ENCODE peak calls at places on chromosomes 4 and X, in nine cellular contexts. One of them, this sample, is unnamed.
A peak's percentile ranks its signal among the peaks of the same experiment; 100 is the strongest.

GRCh38 chr4:143555676-143556075 is 42.2 kb downstream of the SMARCA5 start:
- DNase-seq in heart left ventricle: no peak
- DNase-seq in body of pancreas: no peak
- DNase-seq in IMR-90: peak; percentile 5
- DNase-seq in uterus: no peak
- DNase-seq in breast epithelium: no peak
- DNase-seq in gastrocnemius medialis: no peak
- DNase-seq in foreskin keratinocyte: peak; percentile 37
- DNase-seq in Peyer's patch: no peak
- DNase-seq in this sample: no peak

GRCh38 chr4:183289688-183290087 is 30.4 kb downstream of the CLDN22 start:
- DNase-seq in body of pancreas: no peak
- DNase-seq in gastrocnemius medialis: no peak
- DNase-seq in breast epithelium: no peak
- DNase-seq in heart left ventricle: no peak
- DNase-seq in foreskin keratinocyte: no peak
- DNase-seq in IMR-90: no peak
- DNase-seq in uterus: no peak
- DNase-seq in Peyer's patch: no peak
- DNase-seq in this sample: no peak

GRCh38 chr4:16139066-16139945 is 55.5 kb upstream of the PROM1 start:
- DNase-seq in foreskin keratinocyte: no peak
- DNase-seq in body of pancreas: no peak
- DNase-seq in heart left ventricle: no peak
- DNase-seq in IMR-90: no peak
- DNase-seq in gastrocnemius medialis: no peak
- DNase-seq in breast epithelium: no peak
- DNase-seq in Peyer's patch: peak; percentile 82
- DNase-seq in uterus: no peak
- DNase-seq in this sample: no peak

GRCh38 chr4:159607824-159608223 is 504.9 kb downstream of the RAPGEF2 start:
- DNase-seq in body of pancreas: no peak
- DNase-seq in breast epithelium: no peak
- DNase-seq in Peyer's patch: no peak
- DNase-seq in foreskin keratinocyte: peak; percentile 5
- DNase-seq in heart left ventricle: no peak
- DNase-seq in IMR-90: no peak
- DNase-seq in uterus: no peak
- DNase-seq in gastrocnemius medialis: no peak
- DNase-seq in this sample: no peak

GRCh38 chr4:147842573-147842972 is 110.7 kb downstream of the ARHGAP10 start:
- DNase-seq in uterus: no peak
- DNase-seq in heart left ventricle: peak; percentile 64
- DNase-seq in gastrocnemius medialis: no peak
- DNase-seq in body of pancreas: no peak
- DNase-seq in breast epithelium: no peak
- DNase-seq in foreskin keratinocyte: no peak
- DNase-seq in Peyer's patch: no peak
- DNase-seq in IMR-90: peak; percentile 79
- DNase-seq in this sample: no peak

GRCh38 chr4:51907001-51907669 is 64.2 kb downstream of the DCUN1D4 start:
- DNase-seq in heart left ventricle: no peak
- DNase-seq in breast epithelium: no peak
- DNase-seq in foreskin keratinocyte: no peak
- DNase-seq in gastrocnemius medialis: no peak
- DNase-seq in IMR-90: no peak
- DNase-seq in Peyer's patch: no peak
- DNase-seq in body of pancreas: no peak
- DNase-seq in uterus: no peak
- DNase-seq in this sample: no peak

GRCh38 chr4:162959056-162959455 is 207.6 kb downstream of the NAF1 start:
- DNase-seq in IMR-90: no peak
- DNase-seq in gastrocnemius medialis: no peak
- DNase-seq in foreskin keratinocyte: no peak
- DNase-seq in body of pancreas: no peak
- DNase-seq in breast epithelium: no peak
- DNase-seq in uterus: no peak
- DNase-seq in heart left ventricle: no peak
- DNase-seq in Peyer's patch: no peak
- DNase-seq in this sample: no peak

GRCh38 chr4:52983563-52984303 is 121.6 kb downstream of the RASL11B start:
- DNase-seq in body of pancreas: no peak
- DNase-seq in uterus: no peak
- DNase-seq in heart left ventricle: no peak
- DNase-seq in Peyer's patch: no peak
- DNase-seq in gastrocnemius medialis: no peak
- DNase-seq in breast epithelium: no peak
- DNase-seq in foreskin keratinocyte: no peak
- DNase-seq in IMR-90: peak; percentile 68
- DNase-seq in this sample: no peak

GRCh38 chr4:123853651-123854050 is 457.1 kb downstream of the SPRY1 start:
- DNase-seq in Peyer's patch: no peak
- DNase-seq in gastrocnemius medialis: no peak
- DNase-seq in uterus: no peak
- DNase-seq in foreskin keratinocyte: no peak
- DNase-seq in heart left ventricle: no peak
- DNase-seq in breast epithelium: no peak
- DNase-seq in body of pancreas: no peak
- DNase-seq in IMR-90: no peak
- DNase-seq in this sample: no peak

GRCh38 chr4:123858465-123858864 is 461.9 kb downstream of the SPRY1 start:
- DNase-seq in foreskin keratinocyte: no peak
- DNase-seq in uterus: no peak
- DNase-seq in heart left ventricle: no peak
- DNase-seq in Peyer's patch: no peak
- DNase-seq in body of pancreas: no peak
- DNase-seq in IMR-90: no peak
- DNase-seq in gastrocnemius medialis: no peak
- DNase-seq in breast epithelium: no peak
- DNase-seq in this sample: no peak

GRCh38 chr4:123851521-123851920 is 454.9 kb downstream of the SPRY1 start:
- DNase-seq in uterus: no peak
- DNase-seq in Peyer's patch: no peak
- DNase-seq in heart left ventricle: no peak
- DNase-seq in breast epithelium: no peak
- DNase-seq in gastrocnemius medialis: no peak
- DNase-seq in body of pancreas: no peak
- DNase-seq in foreskin keratinocyte: no peak
- DNase-seq in IMR-90: no peak
- DNase-seq in this sample: no peak

GRCh38 chr4:123862812-123863211 is 466.2 kb downstream of the SPRY1 start:
- DNase-seq in uterus: no peak
- DNase-seq in Peyer's patch: no peak
- DNase-seq in breast epithelium: no peak
- DNase-seq in body of pancreas: no peak
- DNase-seq in gastrocnemius medialis: no peak
- DNase-seq in IMR-90: no peak
- DNase-seq in heart left ventricle: no peak
- DNase-seq in foreskin keratinocyte: peak; percentile 42
- DNase-seq in this sample: no peak

GRCh38 chr4:123856689-123857545 is 460.3 kb downstream of the SPRY1 start:
- DNase-seq in IMR-90: peak; percentile 62
- DNase-seq in body of pancreas: no peak
- DNase-seq in gastrocnemius medialis: peak; percentile 12
- DNase-seq in foreskin keratinocyte: no peak
- DNase-seq in uterus: peak; percentile 60
- DNase-seq in Peyer's patch: no peak
- DNase-seq in breast epithelium: no peak
- DNase-seq in heart left ventricle: peak; percentile 72
- DNase-seq in this sample: no peak
- TF ChIP-seq CTCF in IMR-90: no peak
- TF ChIP-seq CTCF in body of pancreas: no peak
- TF ChIP-seq CTCF in gastrocnemius medialis: no peak
- TF ChIP-seq CTCF in foreskin keratinocyte: no peak
- TF ChIP-seq CTCF in uterus: no peak
- TF ChIP-seq CTCF in Peyer's patch: peak; percentile 40
- TF ChIP-seq CTCF in breast epithelium: no peak
- TF ChIP-seq CTCF in heart left ventricle: peak; percentile 22
- TF ChIP-seq CTCF in this sample: no peak

GRCh38 chrX:133410555-133410954 is 4.7 kb downstream of the GPC4 start:
- DNase-seq in breast epithelium: no peak
- DNase-seq in gastrocnemius medialis: no peak
- DNase-seq in IMR-90: no peak
- DNase-seq in uterus: no peak
- DNase-seq in heart left ventricle: no peak
- DNase-seq in foreskin keratinocyte: no peak
- DNase-seq in Peyer's patch: no peak
- DNase-seq in body of pancreas: no peak
- DNase-seq in this sample: no peak

GRCh38 chrX:133414399-133415275 is 652 bp downstream of the GPC4 start:
- DNase-seq in gastrocnemius medialis: no peak
- DNase-seq in breast epithelium: no peak
- DNase-seq in uterus: peak; percentile 21
- DNase-seq in IMR-90: no peak
- DNase-seq in foreskin keratinocyte: peak; percentile 16
- DNase-seq in body of pancreas: peak; percentile 19
- DNase-seq in Peyer's patch: peak; percentile 51
- DNase-seq in heart left ventricle: no peak
- DNase-seq in this sample: no peak

GRCh38 chrX:133413218-133413925 is 1.9 kb downstream of the GPC4 start:
- DNase-seq in body of pancreas: peak; percentile 26
- DNase-seq in uterus: peak; percentile 30
- DNase-seq in gastrocnemius medialis: no peak
- DNase-seq in heart left ventricle: no peak
- DNase-seq in Peyer's patch: no peak
- DNase-seq in foreskin keratinocyte: no peak
- DNase-seq in breast epithelium: no peak
- DNase-seq in IMR-90: no peak
- DNase-seq in this sample: no peak

GRCh38 chrX:133412246-133412645 is 3.0 kb downstream of the GPC4 start:
- DNase-seq in heart left ventricle: no peak
- DNase-seq in gastrocnemius medialis: no peak
- DNase-seq in Peyer's patch: no peak
- DNase-seq in foreskin keratinocyte: no peak
- DNase-seq in IMR-90: peak; percentile 13
- DNase-seq in breast epithelium: no peak
- DNase-seq in uterus: no peak
- DNase-seq in body of pancreas: no peak
- DNase-seq in this sample: no peak

DNA sequence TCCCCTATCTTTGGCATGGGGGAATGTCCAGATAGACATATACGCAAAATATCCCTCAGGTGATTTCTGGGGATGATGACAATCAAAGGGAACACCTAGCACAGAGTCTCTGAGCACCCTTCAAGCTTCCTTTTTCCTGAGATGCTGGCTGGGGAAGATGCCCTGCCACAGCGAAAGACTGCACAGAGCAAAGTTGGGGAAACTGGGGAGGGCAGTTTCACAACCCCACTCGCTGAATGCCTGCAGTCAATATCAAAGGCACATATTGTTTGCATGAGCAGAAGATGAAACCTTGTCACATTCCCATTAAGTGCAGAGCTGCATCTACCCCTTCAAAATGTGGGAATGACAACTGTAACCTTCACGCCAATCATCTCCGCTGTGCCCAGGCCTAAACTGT is 2.6 kb downstream of the GPC4 start:
- DNase-seq in uterus: no peak
- DNase-seq in body of pancreas: no peak
- DNase-seq in foreskin keratinocyte: no peak
- DNase-seq in heart left ventricle: no peak
- DNase-seq in breast epithelium: no peak
- DNase-seq in IMR-90: no peak
- DNase-seq in Peyer's patch: no peak
- DNase-seq in gastrocnemius medialis: no peak
- DNase-seq in this sample: no peak
- H3K27ac ChIP-seq in uterus: no peak overlapping the region
- H3K27ac ChIP-seq in body of pancreas: no peak overlapping the region
- H3K27ac ChIP-seq in foreskin keratinocyte: no peak overlapping the region
- H3K27ac ChIP-seq in heart left ventricle: no peak overlapping the region
- H3K27ac ChIP-seq in breast epithelium: no peak overlapping the region
- H3K27ac ChIP-seq in IMR-90: no peak overlapping the region
- H3K27ac ChIP-seq in Peyer's patch: no peak overlapping the region
- H3K27ac ChIP-seq in gastrocnemius medialis: no peak overlapping the region
- H3K27ac ChIP-seq in this sample: no peak overlapping the region

GRCh38 chr4:3660928-3661515 is 105.2 kb upstream of the ADRA2C start:
- DNase-seq in gastrocnemius medialis: no peak
- DNase-seq in breast epithelium: no peak
- DNase-seq in Peyer's patch: no peak
- DNase-seq in IMR-90: no peak
- DNase-seq in foreskin keratinocyte: no peak
- DNase-seq in heart left ventricle: no peak
- DNase-seq in body of pancreas: no peak
- DNase-seq in uterus: no peak
- DNase-seq in this sample: no peak
- H3K27me3 ChIP-seq in gastrocnemius medialis: peaks cover 49% of the 10 kb centered on the region
- H3K27me3 ChIP-seq in breast epithelium: peaks cover 44% of the 10 kb centered on the region
- H3K27me3 ChIP-seq in Peyer's patch: no peaks in the 10 kb centered on the region
- H3K27me3 ChIP-seq in IMR-90: peaks cover 59% of the 10 kb centered on the region
- H3K27me3 ChIP-seq in foreskin keratinocyte: peaks cover 21% of the 10 kb centered on the region
- H3K27me3 ChIP-seq in heart left ventricle: peaks cover 53% of the 10 kb centered on the region
- H3K27me3 ChIP-seq in body of pancreas: no peaks in the 10 kb centered on the region
- H3K27me3 ChIP-seq in uterus: no peaks in the 10 kb centered on the region
- H3K27me3 ChIP-seq in this sample: peaks cover 13% of the 10 kb centered on the region

GRCh38 chr4:156686120-156686519 is 285.5 kb downstream of the PDGFC start:
- DNase-seq in IMR-90: peak; percentile 93
- DNase-seq in uterus: no peak
- DNase-seq in foreskin keratinocyte: peak; percentile 87
- DNase-seq in breast epithelium: no peak
- DNase-seq in Peyer's patch: no peak
- DNase-seq in gastrocnemius medialis: no peak
- DNase-seq in heart left ventricle: no peak
- DNase-seq in body of pancreas: no peak
- DNase-seq in this sample: no peak
- TF ChIP-seq CTCF in IMR-90: no peak
- TF ChIP-seq CTCF in uterus: no peak
- TF ChIP-seq CTCF in foreskin keratinocyte: no peak
- TF ChIP-seq CTCF in breast epithelium: no peak
- TF ChIP-seq CTCF in Peyer's patch: no peak
- TF ChIP-seq CTCF in gastrocnemius medialis: no peak
- TF ChIP-seq CTCF in heart left ventricle: no peak
- TF ChIP-seq CTCF in body of pancreas: no peak
- TF ChIP-seq CTCF in this sample: no peak

DNA sequence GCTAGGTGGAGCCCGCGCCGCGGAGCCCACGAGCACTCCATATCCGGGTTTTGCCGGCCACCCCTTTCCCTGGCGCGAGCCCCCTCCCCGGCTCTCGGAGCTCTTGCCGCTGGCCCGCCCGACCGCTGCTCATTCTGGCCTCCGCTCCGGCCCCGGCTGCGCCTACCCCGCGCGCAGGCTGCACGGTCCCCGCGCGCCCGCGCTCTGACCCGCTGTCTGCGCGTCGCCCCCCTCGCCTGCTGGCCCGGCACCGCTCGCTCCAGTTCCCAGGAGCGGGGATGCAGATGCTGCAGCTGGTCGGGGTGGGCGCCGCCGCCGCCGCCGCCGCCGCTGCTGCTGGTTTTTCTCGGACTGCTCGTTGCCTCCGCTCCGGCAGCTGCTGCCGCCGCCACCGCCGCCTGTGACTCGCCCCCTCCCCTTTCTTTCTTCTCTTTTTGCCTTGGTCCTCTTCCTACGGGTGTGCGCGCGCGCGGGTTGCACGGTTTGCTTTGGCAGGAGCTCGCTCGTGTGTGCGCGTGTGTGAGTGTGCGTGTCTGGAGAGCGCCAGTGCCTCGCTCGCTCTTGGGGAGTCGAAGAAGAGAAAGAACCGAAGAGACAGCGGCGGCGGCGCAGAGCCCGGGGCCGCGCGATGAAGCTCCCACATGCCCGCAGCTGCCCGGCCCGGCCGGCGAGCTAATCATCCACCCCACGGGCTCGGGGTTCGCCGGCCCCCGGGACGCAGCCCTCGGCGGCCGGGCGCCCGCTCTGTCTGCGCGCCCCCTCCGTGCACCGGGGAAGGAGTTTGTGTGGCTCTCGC is at the start of gene ADGRL3:
- DNase-seq in heart left ventricle: peak; percentile 58
- DNase-seq in Peyer's patch: peak; percentile 48
- DNase-seq in foreskin keratinocyte: no peak
- DNase-seq in uterus: no peak
- DNase-seq in breast epithelium: no peak
- DNase-seq in body of pancreas: no peak
- DNase-seq in IMR-90: peak; percentile 6
- DNase-seq in gastrocnemius medialis: no peak
- DNase-seq in this sample: no peak
- H3K27ac ChIP-seq in heart left ventricle: peak within 1 kb of the TSS; percentile 46
- H3K27ac ChIP-seq in Peyer's patch: peak within 1 kb of the TSS; percentile 25
- H3K27ac ChIP-seq in foreskin keratinocyte: no peak within 1 kb of the TSS
- H3K27ac ChIP-seq in uterus: no peak within 1 kb of the TSS
- H3K27ac ChIP-seq in breast epithelium: no peak within 1 kb of the TSS
- H3K27ac ChIP-seq in body of pancreas: no peak within 1 kb of the TSS
- H3K27ac ChIP-seq in IMR-90: no peak within 1 kb of the TSS
- H3K27ac ChIP-seq in gastrocnemius medialis: no peak within 1 kb of the TSS
- H3K27ac ChIP-seq in this sample: no peak within 1 kb of the TSS